ENCODE peak calls at places on chromosome 6, in six cellular contexts. One of them, this sample, is unnamed.

GRCh38 chr6:109526905-109527628 is 44.0 kb upstream of the ZBTB24 start:
- DNase-seq in adrenal gland: peak
- DNase-seq in K562: peak
- DNase-seq in AG10803: peak
- DNase-seq in GM10248: peak
- DNase-seq in A549: peak
- DNase-seq in this sample: peak

GRCh38 chr6:51301969-51302368 is 483.3 kb downstream of the TFAP2B start:
- DNase-seq in A549: no peak
- DNase-seq in K562: no peak
- DNase-seq in adrenal gland: no peak
- DNase-seq in GM10248: no peak
- DNase-seq in AG10803: no peak
- DNase-seq in this sample: no peak

GRCh38 chr6:32375739-32376529 is 4.2 kb upstream of the TSBP1 start:
- DNase-seq in A549: no peak
- DNase-seq in adrenal gland: no peak
- DNase-seq in K562: no peak
- DNase-seq in GM10248: no peak
- DNase-seq in AG10803: no peak
- DNase-seq in this sample: no peak

GRCh38 chr6:3190056-3190455 is 32.7 kb upstream of the TUBB2A start:
- DNase-seq in adrenal gland: no peak
- DNase-seq in GM10248: no peak
- DNase-seq in K562: peak
- DNase-seq in AG10803: no peak
- DNase-seq in A549: no peak
- DNase-seq in this sample: no peak

GRCh38 chr6:157464653-157465535 is 83.9 kb downstream of the ZDHHC14 start:
- DNase-seq in adrenal gland: no peak
- DNase-seq in K562: no peak
- DNase-seq in GM10248: peak
- DNase-seq in A549: no peak
- DNase-seq in AG10803: no peak
- DNase-seq in this sample: no peak

GRCh38 chr6:17276766-17277165 is 4.4 kb upstream of the RBM24 start:
- DNase-seq in K562: no peak
- DNase-seq in adrenal gland: no peak
- DNase-seq in AG10803: peak
- DNase-seq in A549: no peak
- DNase-seq in GM10248: no peak
- DNase-seq in this sample: no peak

GRCh38 chr6:13425270-13425905 is 62.0 kb downstream of the GFOD1 start:
- DNase-seq in K562: no peak
- DNase-seq in A549: no peak
- DNase-seq in adrenal gland: no peak
- DNase-seq in GM10248: no peak
- DNase-seq in AG10803: no peak
- DNase-seq in this sample: no peak

GRCh38 chr6:119310486-119311036 is 39.0 kb downstream of the MAN1A1 start:
- DNase-seq in adrenal gland: no peak
- DNase-seq in AG10803: no peak
- DNase-seq in K562: no peak
- DNase-seq in A549: no peak
- DNase-seq in GM10248: no peak
- DNase-seq in this sample: no peak

GRCh38 chr6:31356216-31356945 is 598 bp downstream of the HLA-B start:
- DNase-seq in GM10248: peak
- DNase-seq in AG10803: peak
- DNase-seq in A549: no peak
- DNase-seq in K562: no peak
- DNase-seq in adrenal gland: peak
- DNase-seq in this sample: peak

GRCh38 chr6:93684339-93684738 is 265.0 kb upstream of the EPHA7 start:
- DNase-seq in adrenal gland: no peak
- DNase-seq in K562: no peak
- DNase-seq in A549: no peak
- DNase-seq in GM10248: no peak
- DNase-seq in AG10803: no peak
- DNase-seq in this sample: peak

GRCh38 chr6:97282726-97283617 is at the start of gene MMS22L:
- DNase-seq in AG10803: peak
- DNase-seq in A549: peak
- DNase-seq in K562: peak
- DNase-seq in adrenal gland: peak
- DNase-seq in GM10248: peak
- DNase-seq in this sample: peak

GRCh38 chr6:168025831-168026325 is 28.4 kb downstream of the KIF25 start:
- DNase-seq in AG10803: no peak
- DNase-seq in A549: no peak
- DNase-seq in GM10248: no peak
- DNase-seq in K562: no peak
- DNase-seq in adrenal gland: no peak
- DNase-seq in this sample: no peak

GRCh38 chr6:89566930-89567634 is 71.5 kb downstream of the LYRM2 start:
- DNase-seq in AG10803: no peak
- DNase-seq in adrenal gland: no peak
- DNase-seq in A549: no peak
- DNase-seq in GM10248: no peak
- DNase-seq in K562: no peak
- DNase-seq in this sample: no peak

GRCh38 chr6:137700751-137701477 is 166.1 kb upstream of the TNFAIP3 start:
- DNase-seq in AG10803: no peak
- DNase-seq in adrenal gland: no peak
- DNase-seq in K562: no peak
- DNase-seq in GM10248: no peak
- DNase-seq in A549: no peak
- DNase-seq in this sample: no peak

GRCh38 chr6:137705166-137706064 is 161.6 kb upstream of the TNFAIP3 start:
- DNase-seq in A549: peak
- DNase-seq in GM10248: peak
- DNase-seq in AG10803: peak
- DNase-seq in K562: peak
- DNase-seq in adrenal gland: peak
- DNase-seq in this sample: peak

GRCh38 chr6:137704802-137705165 is 162.3 kb upstream of the TNFAIP3 start:
- DNase-seq in adrenal gland: no peak
- DNase-seq in AG10803: no peak
- DNase-seq in GM10248: no peak
- DNase-seq in K562: no peak
- DNase-seq in A549: no peak
- DNase-seq in this sample: no peak

GRCh38 chr6:137701942-137702341 is 165.1 kb upstream of the TNFAIP3 start:
- DNase-seq in GM10248: no peak
- DNase-seq in adrenal gland: no peak
- DNase-seq in AG10803: no peak
- DNase-seq in A549: no peak
- DNase-seq in K562: no peak
- DNase-seq in this sample: no peak

GRCh38 chr6:137702791-137703424 is 164.2 kb upstream of the TNFAIP3 start:
- DNase-seq in A549: no peak
- DNase-seq in adrenal gland: no peak
- DNase-seq in K562: no peak
- DNase-seq in AG10803: no peak
- DNase-seq in GM10248: no peak
- DNase-seq in this sample: no peak
- TF ChIP-seq CTCF in A549: no peak
- TF ChIP-seq CTCF in adrenal gland: no peak
- TF ChIP-seq CTCF in K562: no peak
- TF ChIP-seq CTCF in AG10803: no peak
- TF ChIP-seq CTCF in GM10248: no peak
- TF ChIP-seq CTCF in this sample: no peak

GRCh38 chr6:131998255-131998982 is 47.2 kb upstream of the CCN2 start:
- DNase-seq in K562: no peak
- DNase-seq in A549: no peak
- DNase-seq in AG10803: peak
- DNase-seq in GM10248: no peak
- DNase-seq in adrenal gland: no peak
- DNase-seq in this sample: no peak
- TF ChIP-seq CTCF in K562: no peak
- TF ChIP-seq CTCF in A549: no peak
- TF ChIP-seq CTCF in AG10803: no peak
- TF ChIP-seq CTCF in GM10248: no peak
- TF ChIP-seq CTCF in adrenal gland: no peak
- TF ChIP-seq CTCF in this sample: no peak

GRCh38 chr6:112338310-112338709 is 8.8 kb upstream of the RFPL4B start:
- DNase-seq in adrenal gland: no peak
- DNase-seq in A549: no peak
- DNase-seq in GM10248: no peak
- DNase-seq in AG10803: peak
- DNase-seq in K562: no peak
- DNase-seq in this sample: no peak

GRCh38 chr6:112335736-112336135 is 11.4 kb upstream of the RFPL4B start:
- DNase-seq in adrenal gland: no peak
- DNase-seq in K562: no peak
- DNase-seq in GM10248: no peak
- DNase-seq in A549: no peak
- DNase-seq in AG10803: no peak
- DNase-seq in this sample: no peak

GRCh38 chr6:112342511-112342910 is 4.6 kb upstream of the RFPL4B start:
- DNase-seq in AG10803: no peak
- DNase-seq in GM10248: no peak
- DNase-seq in K562: no peak
- DNase-seq in adrenal gland: no peak
- DNase-seq in A549: no peak
- DNase-seq in this sample: no peak

GRCh38 chr6:112332274-112332673 is 14.9 kb upstream of the RFPL4B start:
- DNase-seq in GM10248: no peak
- DNase-seq in K562: no peak
- DNase-seq in A549: no peak
- DNase-seq in adrenal gland: no peak
- DNase-seq in AG10803: peak
- DNase-seq in this sample: no peak

DNA sequence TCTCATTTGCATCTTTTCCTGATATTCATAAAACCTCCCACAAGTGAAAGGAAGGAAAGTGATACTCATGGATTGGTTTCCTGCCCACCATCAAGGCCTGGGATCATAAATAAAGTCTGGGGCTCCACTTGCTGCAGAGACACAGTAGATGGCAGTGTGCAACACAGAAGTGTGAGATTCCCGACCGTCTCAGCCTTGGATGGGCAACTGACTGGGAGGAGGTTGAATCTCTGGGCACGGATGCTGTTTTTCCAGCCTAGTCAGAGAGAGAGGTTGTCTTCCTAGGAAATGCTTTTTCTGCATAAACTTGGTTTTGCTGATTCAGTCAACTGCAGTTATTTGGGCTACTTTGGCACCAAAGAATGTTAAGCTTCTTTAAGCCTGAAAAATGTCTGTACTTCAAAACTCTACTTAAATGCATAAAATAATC is 9.9 kb upstream of the RFPL4B start:
- DNase-seq in K562: no peak
- DNase-seq in AG10803: peak
- DNase-seq in adrenal gland: peak
- DNase-seq in A549: peak
- DNase-seq in GM10248: no peak
- DNase-seq in this sample: no peak
- TF ChIP-seq CTCF in K562: peak
- TF ChIP-seq CTCF in AG10803: peak
- TF ChIP-seq CTCF in adrenal gland: peak
- TF ChIP-seq CTCF in A549: peak
- TF ChIP-seq CTCF in GM10248: peak
- TF ChIP-seq CTCF in this sample: peak

GRCh38 chr6:159720708-159721107 is 6.6 kb upstream of the WTAP start:
- DNase-seq in K562: peak
- DNase-seq in GM10248: peak
- DNase-seq in AG10803: peak
- DNase-seq in adrenal gland: no peak
- DNase-seq in A549: peak
- DNase-seq in this sample: no peak
- TF ChIP-seq CTCF in K562: peak
- TF ChIP-seq CTCF in GM10248: peak
- TF ChIP-seq CTCF in AG10803: peak
- TF ChIP-seq CTCF in adrenal gland: peak
- TF ChIP-seq CTCF in A549: peak
- TF ChIP-seq CTCF in this sample: peak

GRCh38 chr6:28880894-28881780 is 42.6 kb downstream of the TRIM27 start:
- DNase-seq in GM10248: peak
- DNase-seq in K562: peak
- DNase-seq in adrenal gland: peak
- DNase-seq in AG10803: peak
- DNase-seq in A549: peak
- DNase-seq in this sample: peak
- TF ChIP-seq CTCF in GM10248: no peak
- TF ChIP-seq CTCF in K562: no peak
- TF ChIP-seq CTCF in adrenal gland: no peak
- TF ChIP-seq CTCF in AG10803: no peak
- TF ChIP-seq CTCF in A549: no peak
- TF ChIP-seq CTCF in this sample: no peak

DNA sequence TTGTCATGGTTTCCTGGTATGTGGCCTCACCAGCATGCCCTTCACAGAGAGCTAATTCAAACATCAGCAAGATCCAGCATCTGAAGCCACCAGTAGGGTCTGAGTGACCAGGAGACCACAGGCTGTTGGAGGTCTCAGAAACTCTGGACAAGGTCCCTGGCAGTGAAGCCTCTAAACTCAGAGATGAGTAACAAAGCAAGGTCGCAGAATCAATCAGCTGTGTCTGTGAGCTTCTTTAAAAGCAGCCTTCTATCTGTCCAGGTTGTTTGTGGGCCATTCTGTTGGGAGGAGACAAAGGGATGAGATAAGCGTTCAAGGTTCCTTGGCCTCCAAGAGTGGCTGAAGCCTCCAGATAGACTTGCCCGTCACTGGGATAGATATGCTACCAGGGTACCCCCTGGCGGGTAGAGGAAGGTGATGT is 234.8 kb upstream of the RREB1 start:
- DNase-seq in AG10803: no peak
- DNase-seq in A549: no peak
- DNase-seq in K562: no peak
- DNase-seq in adrenal gland: no peak
- DNase-seq in GM10248: no peak
- DNase-seq in this sample: no peak
- TF ChIP-seq CTCF in AG10803: no peak
- TF ChIP-seq CTCF in A549: no peak
- TF ChIP-seq CTCF in K562: no peak
- TF ChIP-seq CTCF in adrenal gland: no peak
- TF ChIP-seq CTCF in GM10248: no peak
- TF ChIP-seq CTCF in this sample: no peak

GRCh38 chr6:166441641-166442078 is 58.9 kb upstream of the MPC1 start:
- DNase-seq in K562: no peak
- DNase-seq in A549: no peak
- DNase-seq in AG10803: no peak
- DNase-seq in adrenal gland: no peak
- DNase-seq in GM10248: no peak
- DNase-seq in this sample: no peak

GRCh38 chr6:166444446-166444845 is 61.7 kb upstream of the MPC1 start:
- DNase-seq in AG10803: no peak
- DNase-seq in K562: no peak
- DNase-seq in A549: no peak
- DNase-seq in GM10248: no peak
- DNase-seq in adrenal gland: no peak
- DNase-seq in this sample: no peak

GRCh38 chr6:166440729-166441128 is 58.0 kb upstream of the MPC1 start:
- DNase-seq in K562: no peak
- DNase-seq in AG10803: no peak
- DNase-seq in adrenal gland: no peak
- DNase-seq in A549: no peak
- DNase-seq in GM10248: no peak
- DNase-seq in this sample: no peak

GRCh38 chr6:166442131-166442530 is 59.4 kb upstream of the MPC1 start:
- DNase-seq in AG10803: no peak
- DNase-seq in GM10248: no peak
- DNase-seq in A549: no peak
- DNase-seq in adrenal gland: no peak
- DNase-seq in K562: no peak
- DNase-seq in this sample: no peak

GRCh38 chr6:166443166-166443565 is 60.4 kb upstream of the MPC1 start:
- DNase-seq in K562: peak
- DNase-seq in GM10248: no peak
- DNase-seq in A549: no peak
- DNase-seq in adrenal gland: no peak
- DNase-seq in AG10803: no peak
- DNase-seq in this sample: no peak
- TF ChIP-seq CTCF in K562: peak
- TF ChIP-seq CTCF in GM10248: no peak
- TF ChIP-seq CTCF in A549: no peak
- TF ChIP-seq CTCF in adrenal gland: no peak
- TF ChIP-seq CTCF in AG10803: peak
- TF ChIP-seq CTCF in this sample: no peak